ENCODE peak calls at places on chromosomes 7 and 10, in seven cellular contexts. One of them, this sample, is unnamed.

GRCh38 chr10:75335191-75335590 is 66.4 kb downstream of the ZNF503 start:
- DNase-seq in Kasumi-1: no peak
- DNase-seq in activated T-helper 1 cell treated with Interleukin-2 at 50 U/mL for 16 hours: no peak
- DNase-seq in aorta: no peak
- DNase-seq in activated CD4-positive, CD25-positive, alpha-beta regulatory T cell: no peak
- DNase-seq in EL: no peak
- DNase-seq in H54: no peak
- DNase-seq in this sample: no peak

GRCh38 chr10:60376953-60377352 is 12.7 kb downstream of the ANK3 start:
- DNase-seq in Kasumi-1: no peak
- DNase-seq in activated T-helper 1 cell treated with Interleukin-2 at 50 U/mL for 16 hours: no peak
- DNase-seq in aorta: no peak
- DNase-seq in activated CD4-positive, CD25-positive, alpha-beta regulatory T cell: no peak
- DNase-seq in EL: no peak
- DNase-seq in H54: no peak
- DNase-seq in this sample: no peak

GRCh38 chr7:155579565-155579964 is 33.2 kb upstream of the CNPY1 start:
- DNase-seq in Kasumi-1: no peak
- DNase-seq in activated T-helper 1 cell treated with Interleukin-2 at 50 U/mL for 16 hours: no peak
- DNase-seq in aorta: peak
- DNase-seq in activated CD4-positive, CD25-positive, alpha-beta regulatory T cell: no peak
- DNase-seq in EL: no peak
- DNase-seq in H54: no peak
- DNase-seq in this sample: no peak

GRCh38 chr7:152465118-152465387 is 29.2 kb upstream of the KMT2C start:
- DNase-seq in Kasumi-1: no peak
- DNase-seq in activated T-helper 1 cell treated with Interleukin-2 at 50 U/mL for 16 hours: no peak
- DNase-seq in aorta: no peak
- DNase-seq in activated CD4-positive, CD25-positive, alpha-beta regulatory T cell: no peak
- DNase-seq in EL: no peak
- DNase-seq in H54: no peak
- DNase-seq in this sample: no peak

GRCh38 chr10:24418532-24418931 is 209.6 kb downstream of the KIAA1217 start:
- DNase-seq in Kasumi-1: peak
- DNase-seq in activated T-helper 1 cell treated with Interleukin-2 at 50 U/mL for 16 hours: no peak
- DNase-seq in aorta: no peak
- DNase-seq in activated CD4-positive, CD25-positive, alpha-beta regulatory T cell: no peak
- DNase-seq in EL: no peak
- DNase-seq in H54: no peak
- DNase-seq in this sample: no peak

GRCh38 chr10:93751074-93751572 is 6.6 kb upstream of the LGI1 start:
- DNase-seq in Kasumi-1: no peak
- DNase-seq in activated T-helper 1 cell treated with Interleukin-2 at 50 U/mL for 16 hours: no peak
- DNase-seq in aorta: no peak
- DNase-seq in activated CD4-positive, CD25-positive, alpha-beta regulatory T cell: no peak
- DNase-seq in EL: no peak
- DNase-seq in H54: no peak
- DNase-seq in this sample: no peak

GRCh38 chr7:151631149-151631967 is 111.7 kb upstream of the RHEB start:
- DNase-seq in Kasumi-1: peak
- DNase-seq in activated T-helper 1 cell treated with Interleukin-2 at 50 U/mL for 16 hours: peak
- DNase-seq in aorta: no peak
- DNase-seq in activated CD4-positive, CD25-positive, alpha-beta regulatory T cell: no peak
- DNase-seq in EL: peak
- DNase-seq in H54: no peak
- DNase-seq in this sample: no peak

GRCh38 chr10:25083546-25084111 is 67.2 kb downstream of the THNSL1 start:
- DNase-seq in Kasumi-1: no peak
- DNase-seq in activated T-helper 1 cell treated with Interleukin-2 at 50 U/mL for 16 hours: no peak
- DNase-seq in aorta: no peak
- DNase-seq in activated CD4-positive, CD25-positive, alpha-beta regulatory T cell: no peak
- DNase-seq in EL: peak
- DNase-seq in H54: no peak
- DNase-seq in this sample: peak

GRCh38 chr10:546451-546850 is 143.0 kb downstream of the DIP2C start:
- DNase-seq in Kasumi-1: no peak
- DNase-seq in activated T-helper 1 cell treated with Interleukin-2 at 50 U/mL for 16 hours: no peak
- DNase-seq in aorta: peak
- DNase-seq in activated CD4-positive, CD25-positive, alpha-beta regulatory T cell: no peak
- DNase-seq in EL: no peak
- DNase-seq in H54: no peak
- DNase-seq in this sample: no peak

This sample was measured in thyroid gland.